ENCODE peak calls at places on chromosomes 6 and 20, in seven cellular contexts. One of them, this sample, is unnamed. For H3K9me3 and H3K27me3, the result is how much of the 10 kb centered on the place peaks cover.

GRCh38 chr6:48092550-48093217 is 18.3 kb downstream of the PTCHD4 start:
- DNase-seq in Caco-2: no peak
- DNase-seq in astrocyte: no peak
- DNase-seq in spleen: no peak
- DNase-seq in PC-3: no peak
- DNase-seq in K562: no peak
- DNase-seq in lung: no peak
- DNase-seq in this sample: no peak

GRCh38 chr20:54499111-54499510 is 23.7 kb downstream of the DOK5 start:
- DNase-seq in Caco-2: no peak
- DNase-seq in astrocyte: no peak
- DNase-seq in spleen: no peak
- DNase-seq in PC-3: no peak
- DNase-seq in K562: no peak
- DNase-seq in lung: no peak
- DNase-seq in this sample: no peak

GRCh38 chr6:35052694-35053565 is 88.2 kb downstream of the TCP11 start:
- DNase-seq in Caco-2: no peak
- DNase-seq in astrocyte: no peak
- DNase-seq in spleen: no peak
- DNase-seq in PC-3: no peak
- DNase-seq in K562: no peak
- DNase-seq in lung: no peak
- DNase-seq in this sample: no peak

GRCh38 chr6:43924222-43924702 is 154.3 kb downstream of the VEGFA start:
- DNase-seq in Caco-2: no peak
- DNase-seq in astrocyte: peak
- DNase-seq in spleen: peak
- DNase-seq in PC-3: no peak
- DNase-seq in K562: no peak
- DNase-seq in lung: no peak
- DNase-seq in this sample: no peak

GRCh38 chr6:53301801-53302537 is 46.8 kb downstream of the ELOVL5 start:
- DNase-seq in Caco-2: peak
- DNase-seq in astrocyte: no peak
- DNase-seq in spleen: no peak
- DNase-seq in PC-3: peak
- DNase-seq in K562: no peak
- DNase-seq in lung: no peak
- DNase-seq in this sample: no peak

GRCh38 chr6:156886409-156886808 is 109.2 kb downstream of the ARID1B start:
- DNase-seq in Caco-2: no peak
- DNase-seq in astrocyte: no peak
- DNase-seq in spleen: no peak
- DNase-seq in PC-3: no peak
- DNase-seq in K562: no peak
- DNase-seq in lung: peak
- DNase-seq in this sample: no peak

GRCh38 chr6:130019796-130020105 is 1.4 kb downstream of the L3MBTL3 start:
- DNase-seq in Caco-2: no peak
- DNase-seq in astrocyte: no peak
- DNase-seq in spleen: no peak
- DNase-seq in PC-3: no peak
- DNase-seq in K562: peak
- DNase-seq in lung: no peak
- DNase-seq in this sample: no peak

GRCh38 chr6:54419885-54420284 is 111.6 kb downstream of the TINAG start:
- DNase-seq in Caco-2: no peak
- DNase-seq in astrocyte: peak
- DNase-seq in spleen: no peak
- DNase-seq in PC-3: peak
- DNase-seq in K562: no peak
- DNase-seq in lung: no peak
- DNase-seq in this sample: no peak

GRCh38 chr6:169937389-169938261 is 186.2 kb downstream of the ERMARD start:
- DNase-seq in Caco-2: no peak
- DNase-seq in astrocyte: no peak
- DNase-seq in spleen: peak
- DNase-seq in PC-3: no peak
- DNase-seq in K562: no peak
- DNase-seq in lung: no peak
- DNase-seq in this sample: no peak

GRCh38 chr6:1825926-1826325 is 216.2 kb downstream of the FOXC1 start:
- DNase-seq in Caco-2: no peak
- DNase-seq in astrocyte: no peak
- DNase-seq in spleen: no peak
- DNase-seq in PC-3: peak
- DNase-seq in K562: no peak
- DNase-seq in lung: no peak
- DNase-seq in this sample: no peak

GRCh38 chr6:25504661-25505060 is 147.4 kb upstream of the SCGN start:
- DNase-seq in Caco-2: no peak
- DNase-seq in astrocyte: peak
- DNase-seq in spleen: no peak
- DNase-seq in PC-3: peak
- DNase-seq in K562: no peak
- DNase-seq in lung: no peak
- DNase-seq in this sample: no peak

GRCh38 chr6:109092074-109092473 is 2.6 kb downstream of the SESN1 start:
- DNase-seq in Caco-2: no peak
- DNase-seq in astrocyte: no peak
- DNase-seq in spleen: no peak
- DNase-seq in PC-3: no peak
- DNase-seq in K562: no peak
- DNase-seq in lung: no peak
- DNase-seq in this sample: no peak
- H3K4me3 ChIP-seq in Caco-2: no peak
- H3K4me3 ChIP-seq in astrocyte: peak
- H3K4me3 ChIP-seq in spleen: peak
- H3K4me3 ChIP-seq in PC-3: peak
- H3K4me3 ChIP-seq in K562: peak
- H3K4me3 ChIP-seq in lung: no peak
- H3K4me3 ChIP-seq in this sample: no peak

GRCh38 chr6:124676033-124676432 is 286.2 kb upstream of the RNF217 start:
- DNase-seq in Caco-2: no peak
- DNase-seq in astrocyte: peak
- DNase-seq in spleen: no peak
- DNase-seq in PC-3: no peak
- DNase-seq in K562: no peak
- DNase-seq in lung: no peak
- DNase-seq in this sample: no peak
- H3K9me3 ChIP-seq in Caco-2: under half
- H3K9me3 ChIP-seq in astrocyte: under half
- H3K9me3 ChIP-seq in spleen: under half
- H3K9me3 ChIP-seq in PC-3: under half
- H3K9me3 ChIP-seq in K562: under half
- H3K9me3 ChIP-seq in lung: under half
- H3K9me3 ChIP-seq in this sample: under half

GRCh38 chr6:29827579-29828470 is at the start of gene HLA-G:
- DNase-seq in Caco-2: no peak
- DNase-seq in astrocyte: no peak
- DNase-seq in spleen: no peak
- DNase-seq in PC-3: no peak
- DNase-seq in K562: no peak
- DNase-seq in lung: no peak
- DNase-seq in this sample: no peak
- H3K27me3 ChIP-seq in Caco-2: under half
- H3K27me3 ChIP-seq in astrocyte: under half
- H3K27me3 ChIP-seq in spleen: under half
- H3K27me3 ChIP-seq in PC-3: under half
- H3K27me3 ChIP-seq in K562: under half
- H3K27me3 ChIP-seq in lung: under half
- H3K27me3 ChIP-seq in this sample: under half

DNA sequence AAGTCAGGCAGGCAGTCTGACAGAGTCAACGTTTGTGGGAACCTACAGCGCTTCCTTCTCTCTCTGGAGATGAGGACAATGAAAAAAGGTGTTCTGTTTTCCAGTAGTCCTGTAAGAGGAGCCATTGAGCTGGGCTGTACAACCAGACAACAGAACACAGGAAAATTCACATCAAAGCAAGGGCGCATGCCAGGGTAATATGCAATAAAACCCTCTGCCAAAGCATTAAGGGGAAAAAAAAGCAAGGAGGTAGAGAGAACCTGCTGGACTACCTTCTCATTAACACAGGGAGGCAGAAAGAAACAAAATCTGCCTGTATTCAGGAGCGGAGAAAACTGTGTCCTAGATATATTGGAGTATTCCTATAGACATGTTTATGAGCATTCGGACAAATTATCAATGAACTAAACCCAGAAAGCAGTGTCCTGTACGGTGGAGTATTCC is 1.3 kb downstream of the RNF24 start:
- DNase-seq in Caco-2: peak
- DNase-seq in astrocyte: peak
- DNase-seq in spleen: no peak
- DNase-seq in PC-3: peak
- DNase-seq in K562: peak
- DNase-seq in lung: peak
- DNase-seq in this sample: no peak
- H3K4me3 ChIP-seq in Caco-2: peak
- H3K4me3 ChIP-seq in astrocyte: peak
- H3K4me3 ChIP-seq in spleen: peak
- H3K4me3 ChIP-seq in PC-3: peak
- H3K4me3 ChIP-seq in K562: peak
- H3K4me3 ChIP-seq in lung: peak
- H3K4me3 ChIP-seq in this sample: no peak

DNA sequence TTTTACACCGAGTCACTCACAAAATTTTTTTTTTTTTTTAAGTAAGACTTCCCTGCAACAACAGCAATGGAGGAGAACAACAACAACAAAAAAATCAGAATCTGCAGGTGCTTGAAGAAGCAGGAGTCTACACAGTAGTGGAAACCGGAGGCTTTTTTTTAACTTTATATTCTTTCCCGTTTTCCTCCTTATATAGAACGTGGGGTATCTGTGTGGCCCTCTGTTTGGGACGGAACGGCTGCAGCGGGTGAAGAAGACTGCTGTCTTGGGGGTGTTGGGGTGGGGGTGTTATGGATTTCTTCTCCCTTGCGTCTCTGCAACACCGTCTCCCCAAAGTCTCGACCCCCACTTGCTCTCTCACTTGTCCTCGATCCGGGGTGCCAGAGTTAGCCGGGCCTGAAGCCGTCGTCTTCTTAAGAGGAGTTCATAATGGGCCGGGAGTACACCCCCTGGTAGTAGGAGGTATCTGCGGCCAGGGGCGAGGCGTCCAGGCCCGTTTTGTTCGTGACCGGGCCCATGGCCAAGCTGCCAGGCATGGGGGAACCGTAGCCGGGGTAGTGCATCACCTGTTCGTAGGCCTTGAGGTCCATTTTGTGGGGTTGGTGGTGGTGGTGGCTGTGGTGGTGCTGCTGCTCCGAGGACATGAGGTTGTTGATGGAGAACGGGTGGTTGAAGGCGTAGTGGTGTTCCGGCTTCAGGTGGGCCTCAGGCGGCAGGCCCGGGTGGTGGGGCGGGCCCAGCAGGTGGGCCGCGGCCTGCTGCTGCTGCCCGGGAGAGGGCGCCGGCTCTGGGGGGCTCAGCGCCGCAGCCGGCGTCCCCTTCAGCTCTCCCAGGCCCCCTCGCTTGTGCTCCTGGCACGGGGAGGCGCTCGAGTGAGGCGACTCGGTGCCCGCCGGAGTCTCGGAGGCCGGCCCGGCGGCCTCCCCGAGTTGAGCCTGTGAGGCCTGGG is 2.7 kb downstream of the FOXA2 start:
- DNase-seq in Caco-2: no peak
- DNase-seq in astrocyte: no peak
- DNase-seq in spleen: no peak
- DNase-seq in PC-3: no peak
- DNase-seq in K562: no peak
- DNase-seq in lung: no peak
- DNase-seq in this sample: no peak
- H3K9me3 ChIP-seq in Caco-2: under half
- H3K9me3 ChIP-seq in astrocyte: under half
- H3K9me3 ChIP-seq in spleen: under half
- H3K9me3 ChIP-seq in PC-3: under half
- H3K9me3 ChIP-seq in K562: under half
- H3K9me3 ChIP-seq in lung: under half
- H3K9me3 ChIP-seq in this sample: under half

This sample was measured in iPS DF 6.9.